ENCODE peak calls at places on chromosomes 16 and 17, in six cellular contexts. A, P, Z, D, C and R are unnamed samples. For H3K4me1, the result is how much of the 10 kb centered on the place peaks cover.

GRCh38 chr17:72501404-72502110 is 380.7 kb downstream of the SOX9 start:
- DNase-seq in C (no peak), D (no peak), A (no peak), Z (peak), P (no peak), R (peak)

GRCh38 chr16:79272141-79272577 is 328.4 kb downstream of the MAF start:
- DNase-seq in A (no peak), Z (no peak), C (peak), P (no peak), D (no peak), R (peak)

GRCh38 chr17:27384721-27385120 is 71.5 kb upstream of the KSR1 start:
- DNase-seq in Z (no peak), D (no peak), A (no peak), P (no peak), C (no peak), R (no peak)

GRCh38 chr16:58692450-58692849 is 7.9 kb upstream of the SLC38A7 start:
- DNase-seq in D (no peak), Z (no peak), P (no peak), C (no peak), A (no peak), R (no peak)

GRCh38 chr17:15490634-15491261 is 23.3 kb upstream of the CDRT4 start:
- DNase-seq in D (peak), Z (no peak), P (peak), A (peak), C (peak), R (no peak)

GRCh38 chr17:31558748-31559646 is 167.5 kb downstream of the RAB11FIP4 start:
- DNase-seq in P (peak), C (peak), A (peak), D (peak), Z (peak), R (peak)

GRCh38 chr17:55641559-55642160 is 81.0 kb downstream of the TMEM100 start:
- DNase-seq in Z (peak), C (peak), P (peak), A (peak), D (peak), R (no peak)

GRCh38 chr17:57086069-57086930 is 1.3 kb downstream of the AKAP1 start:
- DNase-seq in P (peak), A (peak), C (peak), D (peak), Z (no peak), R (peak)

GRCh38 chr17:74011963-74012362 is 191.5 kb upstream of the RPL38 start:
- DNase-seq in Z (no peak), D (no peak), C (no peak), A (no peak), P (no peak), R (peak)

GRCh38 chr17:82754297-82755208 is 2.7 kb downstream of the TBCD start:
- DNase-seq in Z (no peak), C (peak), A (no peak), P (peak), D (peak), R (no peak)

GRCh38 chr17:7293131-7293557 is 1.3 kb downstream of the YBX2 start:
- DNase-seq in D (no peak), A (no peak), C (no peak), P (no peak), Z (no peak), R (no peak)

GRCh38 chr17:61647044-61647443 is 56.0 kb upstream of the NACA2 start:
- DNase-seq in Z (no peak), P (no peak), D (no peak), C (no peak), A (no peak), R (no peak)

GRCh38 chr16:30139895-30140481 is 17.0 kb upstream of the MAPK3 start:
- DNase-seq in C (no peak), A (no peak), P (no peak), D (no peak), Z (no peak), R (no peak)

GRCh38 chr17:49191917-49192741 is 18.2 kb downstream of the GNGT2 start:
- DNase-seq in A (peak), Z (peak), D (peak), C (peak), P (peak), R (peak)

GRCh38 chr17:49194297-49194607 is 16.1 kb downstream of the GNGT2 start:
- DNase-seq in C (no peak), A (no peak), P (no peak), D (no peak), Z (no peak), R (no peak)

GRCh38 chr17:49191407-49191916 is 18.9 kb downstream of the GNGT2 start:
- DNase-seq in A (no peak), Z (no peak), D (no peak), C (no peak), P (no peak), R (no peak)

GRCh38 chr17:49195746-49196145 is 14.6 kb downstream of the GNGT2 start:
- DNase-seq in Z (no peak), A (no peak), P (no peak), D (no peak), C (no peak), R (no peak)

DNA sequence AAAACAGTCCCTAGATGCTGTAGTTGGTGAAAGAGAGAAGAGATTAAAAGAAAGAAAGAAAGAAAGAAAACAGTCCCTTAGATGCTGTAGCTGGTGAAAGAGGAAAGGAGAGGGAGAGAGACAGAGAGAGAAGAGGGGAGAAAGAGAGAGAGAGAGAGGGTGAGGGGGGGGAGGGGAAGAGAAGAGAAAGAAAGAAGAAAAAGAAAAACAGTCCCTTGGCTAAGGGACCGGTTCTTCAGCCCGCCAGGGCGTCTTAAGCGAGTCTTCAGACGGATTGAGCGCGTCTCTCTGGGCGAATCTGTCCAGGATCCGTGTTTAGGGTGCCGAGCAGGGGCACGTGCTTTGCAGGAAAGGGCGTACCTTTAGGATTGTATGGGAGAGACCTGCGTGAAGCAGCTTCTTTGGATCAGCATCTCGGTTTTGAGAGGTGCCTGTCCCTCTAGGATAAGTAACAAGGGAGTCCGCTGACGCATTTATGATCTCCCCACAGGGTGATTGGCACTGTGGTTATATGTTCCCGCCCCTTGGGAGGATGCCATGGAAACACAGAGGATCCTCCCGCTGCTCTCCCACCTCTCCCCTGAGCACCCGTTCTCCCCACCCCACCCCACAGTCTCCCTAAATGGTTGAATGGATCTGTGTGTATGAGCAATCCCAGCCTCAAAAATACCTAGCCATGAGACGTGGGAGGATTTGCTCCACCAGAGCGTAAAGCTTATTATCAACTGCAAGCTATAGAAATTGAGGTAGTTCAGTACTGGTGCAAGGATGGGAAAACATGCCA is 16.7 kb downstream of the GNGT2 start:
- DNase-seq in P (peak), C (peak), D (peak), A (peak), Z (peak), R (no peak)
- TF ChIP-seq POLR2AphosphoS5 in P (no peak), C (no peak), D (peak), A (peak), Z (no peak), R (peak)

DNA sequence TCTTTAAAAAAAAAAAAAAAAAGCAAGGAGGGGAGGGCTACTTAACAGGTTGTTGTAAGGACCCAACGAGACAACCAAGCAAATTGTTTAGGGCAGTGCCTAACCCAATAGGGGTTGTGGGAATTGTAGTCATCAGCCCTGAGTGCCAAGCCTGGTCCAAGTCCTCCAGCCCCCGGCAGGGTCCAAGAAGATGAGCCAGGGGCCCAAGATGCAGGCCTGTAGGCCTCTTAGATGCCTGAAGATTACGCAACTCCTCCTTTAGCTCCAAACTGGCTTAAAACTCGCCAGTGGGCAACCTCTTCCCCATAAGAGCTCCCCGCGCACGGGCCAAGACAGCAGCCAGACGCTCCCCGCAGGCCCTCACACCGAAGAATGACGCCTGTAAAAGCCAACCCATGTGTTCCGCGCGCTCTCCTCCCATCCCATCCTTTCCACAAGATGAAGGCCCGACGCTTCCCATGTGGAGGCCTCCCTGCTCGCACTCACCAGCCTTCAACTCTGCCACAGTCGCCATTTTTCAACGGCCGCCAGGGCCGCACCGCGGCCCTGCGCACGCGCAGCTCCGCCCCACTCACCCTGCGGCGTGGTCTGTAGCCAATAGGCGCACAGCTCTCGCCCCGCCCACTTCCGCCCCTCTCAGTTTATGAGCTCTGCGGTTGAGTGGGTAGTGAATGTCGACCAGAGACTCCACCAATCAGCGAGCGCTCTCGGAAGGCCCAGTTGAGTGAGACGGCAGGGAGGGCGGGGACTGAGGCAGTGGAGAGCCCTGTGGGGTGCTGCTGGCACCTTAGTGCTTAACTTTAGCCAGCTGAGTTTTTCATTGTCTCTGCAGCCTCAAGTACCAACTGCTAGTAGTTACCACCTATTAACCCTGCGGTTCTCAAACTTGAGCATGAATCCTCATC is at the start of gene CEP20:
- DNase-seq in P (peak), Z (peak), A (peak), D (peak), C (peak), R (peak)
- TF ChIP-seq CTCF in P (no peak), Z (peak), A (peak), D (no peak), C (peak), R (peak)

GRCh38 chr16:87956169-87956770 is 5.0 kb downstream of the BANP start:
- DNase-seq in P (no peak), C (peak), Z (no peak), A (no peak), D (peak), R (peak)
- H3K4me1 ChIP-seq in P (under half), C (under half), Z (under half), A (under half), D (under half), R (half or more)

GRCh38 chr17:77418609-77419008 is 277.8 kb downstream of the SEC14L1 start:
- DNase-seq in C (no peak), Z (no peak), A (no peak), P (no peak), D (no peak), R (no peak)

GRCh38 chr17:77420476-77420803 is 279.7 kb downstream of the SEC14L1 start:
- DNase-seq in D (no peak), C (no peak), Z (no peak), P (no peak), A (no peak), R (no peak)

GRCh38 chr17:77417575-77417974 is 276.8 kb downstream of the SEC14L1 start:
- DNase-seq in D (no peak), P (no peak), Z (no peak), C (no peak), A (no peak), R (no peak)

GRCh38 chr17:77419547-77420475 is 279.0 kb downstream of the SEC14L1 start:
- DNase-seq in A (peak), P (peak), C (no peak), Z (no peak), D (peak), R (no peak)

GRCh38 chr17:77419095-77419494 is 278.3 kb downstream of the SEC14L1 start:
- DNase-seq in C (no peak), P (no peak), A (no peak), Z (no peak), D (no peak), R (peak)
- TF ChIP-seq POLR2AphosphoS5 in C (no peak), P (no peak), A (no peak), Z (no peak), D (no peak), R (no peak)

GRCh38 chr16:47019563-47019962 is 46.1 kb upstream of the DNAJA2 start:
- DNase-seq in C (no peak), A (no peak), Z (no peak), D (no peak), P (no peak), R (no peak)
- TF ChIP-seq CTCF in C (no peak), A (no peak), Z (no peak), D (peak), P (no peak), R (no peak)

GRCh38 chr17:42675984-42676423 is 790 bp downstream of the PLEKHH3 start:
- DNase-seq in A (peak), C (peak), P (no peak), D (peak), Z (peak), R (peak)
- H3K4me1 ChIP-seq in A (under half), C (half or more), P (under half), D (under half), Z (under half), R (half or more)

GRCh38 chr16:17295948-17296347 is 174.8 kb downstream of the XYLT1 start:
- DNase-seq in A (no peak), P (no peak), D (no peak), Z (peak), C (no peak), R (no peak)
- TF ChIP-seq POLR2AphosphoS5 in A (no peak), P (no peak), D (no peak), Z (peak), C (no peak), R (no peak)

GRCh38 chr17:65290041-65290440 is 152.9 kb downstream of the RGS9 start:
- DNase-seq in D (no peak), P (no peak), Z (no peak), C (peak), A (no peak), R (no peak)

GRCh38 chr17:65292430-65292829 is 155.3 kb downstream of the RGS9 start:
- DNase-seq in Z (no peak), A (no peak), P (no peak), D (no peak), C (no peak), R (no peak)

GRCh38 chr17:65293584-65294183 is 156.5 kb downstream of the RGS9 start:
- DNase-seq in Z (no peak), P (no peak), D (peak), A (no peak), C (peak), R (no peak)

GRCh38 chr17:65287040-65287439 is 149.9 kb downstream of the RGS9 start:
- DNase-seq in Z (no peak), P (no peak), C (no peak), D (no peak), A (no peak), R (no peak)

GRCh38 chr17:65290616-65291015 is 153.4 kb downstream of the RGS9 start:
- DNase-seq in D (no peak), C (peak), P (no peak), A (no peak), Z (no peak), R (no peak)
- TF ChIP-seq CTCF in D (no peak), C (no peak), P (no peak), A (no peak), Z (no peak), R (no peak)

GRCh38 chr16:2968368-2968737 is 795 bp upstream of the PAQR4 start:
- DNase-seq in P (no peak), A (no peak), Z (no peak), D (peak), C (peak), R (no peak)

GRCh38 chr16:2970563-2970962 is 1.4 kb downstream of the PAQR4 start:
- DNase-seq in P (no peak), D (no peak), A (no peak), Z (no peak), C (no peak), R (no peak)

GRCh38 chr16:2968738-2969544 is at the start of gene PAQR4:
- DNase-seq in Z (peak), P (peak), D (peak), A (peak), C (peak), R (peak)

GRCh38 chr16:2971134-2971984 is 2.2 kb downstream of the PAQR4 start:
- DNase-seq in A (no peak), Z (no peak), P (no peak), C (no peak), D (no peak), R (no peak)

DNA sequence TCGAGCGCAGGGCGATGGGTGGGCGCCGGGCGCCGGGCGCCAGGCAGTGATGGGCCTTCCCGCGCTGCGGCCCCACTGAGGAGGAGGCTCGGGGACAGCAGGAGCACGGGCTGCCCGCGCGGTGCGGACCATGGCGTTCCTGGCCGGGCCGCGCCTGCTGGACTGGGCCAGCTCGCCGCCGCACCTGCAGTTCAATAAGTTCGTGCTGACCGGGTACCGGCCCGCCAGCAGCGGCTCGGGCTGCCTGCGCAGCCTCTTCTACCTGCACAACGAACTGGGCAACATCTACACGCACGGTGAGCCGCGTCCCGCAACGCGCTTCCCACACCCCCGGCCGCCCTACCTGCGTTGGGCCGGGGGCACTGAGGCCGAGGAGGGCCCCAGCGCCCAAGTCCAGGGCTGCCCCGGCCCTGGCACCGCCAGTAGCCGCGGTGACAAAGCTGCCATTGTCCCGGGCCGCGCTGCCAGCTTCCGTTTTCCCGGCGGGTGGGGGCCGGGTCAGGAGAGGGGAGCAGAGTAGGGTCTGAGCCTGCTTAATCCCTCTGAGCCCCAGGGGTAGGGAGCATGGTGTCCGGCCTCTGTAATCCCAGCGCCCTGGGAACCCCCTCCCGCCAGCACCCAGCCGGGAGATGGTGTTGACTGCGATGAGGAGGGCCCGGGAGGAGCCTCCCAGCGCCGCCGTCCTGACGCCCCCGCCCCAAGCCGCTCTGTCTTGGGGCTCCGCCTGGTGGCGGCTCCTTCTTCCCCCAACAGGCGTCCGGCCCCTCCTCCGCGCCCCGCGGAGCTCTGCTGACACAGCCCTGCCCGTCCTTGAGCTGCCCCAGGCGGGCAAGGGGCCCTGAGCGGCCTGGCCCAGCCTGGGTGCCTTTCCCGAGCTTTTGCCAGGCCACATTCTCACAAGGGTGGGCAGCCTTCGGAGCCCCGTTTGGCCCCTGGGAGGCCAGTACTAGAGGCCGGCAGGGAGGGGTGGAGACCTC is 685 bp downstream of the PAQR4 start:
- DNase-seq in D (peak), P (peak), C (peak), A (no peak), Z (peak), R (peak)
- H3K4me1 ChIP-seq in D (under half), P (under half), C (under half), A (under half), Z (under half), R (half or more)

GRCh38 chr16:89582614-89583196 is 7.1 kb downstream of the CPNE7 start:
- DNase-seq in D (no peak), P (no peak), Z (no peak), A (no peak), C (no peak), R (no peak)

GRCh38 chr16:89583197-89583894 is 7.8 kb downstream of the CPNE7 start:
- DNase-seq in C (no peak), Z (no peak), A (no peak), D (no peak), P (no peak), R (peak)

GRCh38 chr16:89581045-89581695 is 5.6 kb downstream of the CPNE7 start:
- DNase-seq in A (no peak), P (no peak), C (no peak), D (no peak), Z (no peak), R (no peak)

GRCh38 chr16:89583895-89584644 is 8.5 kb downstream of the CPNE7 start:
- DNase-seq in P (no peak), D (no peak), A (no peak), Z (no peak), C (no peak), R (peak)

GRCh38 chr16:89581861-89582563 is 6.5 kb downstream of the CPNE7 start:
- DNase-seq in C (peak), D (no peak), A (no peak), P (no peak), Z (peak), R (peak)
- TF ChIP-seq POLR2AphosphoS5 in C (no peak), D (no peak), A (no peak), P (no peak), Z (no peak), R (no peak)